ENCODE peak calls at places on chromosomes 7 and 10, in four cellular contexts. One of them, this sample, is unnamed.
A peak's percentile ranks its signal among the peaks of the same experiment; 100 is the strongest.

GRCh38 chr10:86651021-86651471 is 3.3 kb upstream of the OPN4 start:
- DNase-seq in sigmoid colon: peak; percentile 53
- DNase-seq in pancreas: no peak
- DNase-seq in lung: no peak
- DNase-seq in this sample: no peak

GRCh38 chr7:92968502-92968901 is 132.1 kb upstream of the CDK6 start:
- DNase-seq in sigmoid colon: no peak
- DNase-seq in pancreas: no peak
- DNase-seq in lung: no peak
- DNase-seq in this sample: no peak

GRCh38 chr10:33506838-33507661 is 172.6 kb upstream of the NRP1 start:
- DNase-seq in sigmoid colon: no peak
- DNase-seq in pancreas: no peak
- DNase-seq in lung: no peak
- DNase-seq in this sample: no peak

GRCh38 chr7:51222916-51223315 is 93.7 kb downstream of the COBL start:
- DNase-seq in sigmoid colon: peak; percentile 49
- DNase-seq in pancreas: no peak
- DNase-seq in lung: no peak
- DNase-seq in this sample: no peak

GRCh38 chr7:26100940-26101339 is 51.1 kb upstream of the NFE2L3 start:
- DNase-seq in sigmoid colon: no peak
- DNase-seq in pancreas: no peak
- DNase-seq in lung: no peak
- DNase-seq in this sample: no peak

GRCh38 chr10:59865101-59865500 is 41.3 kb downstream of the CCDC6 start:
- DNase-seq in sigmoid colon: no peak
- DNase-seq in pancreas: peak; percentile 61
- DNase-seq in lung: peak; percentile 57
- DNase-seq in this sample: no peak

GRCh38 chr7:142602756-142603155 is 146.5 kb upstream of the PRSS1 start:
- DNase-seq in sigmoid colon: no peak
- DNase-seq in pancreas: no peak
- DNase-seq in lung: no peak
- DNase-seq in this sample: no peak

GRCh38 chr10:2891770-2892124 is 175.6 kb upstream of the PFKP start:
- DNase-seq in sigmoid colon: no peak
- DNase-seq in pancreas: no peak
- DNase-seq in lung: no peak
- DNase-seq in this sample: no peak

GRCh38 chr10:107497024-107497423 is 332.5 kb upstream of the SORCS1 start:
- DNase-seq in sigmoid colon: no peak
- DNase-seq in pancreas: no peak
- DNase-seq in lung: no peak
- DNase-seq in this sample: no peak

GRCh38 chr7:149125189-149125863 is 798 bp downstream of the ZNF425 start:
- DNase-seq in sigmoid colon: peak; percentile 73
- DNase-seq in pancreas: no peak
- DNase-seq in lung: peak; percentile 29
- DNase-seq in this sample: no peak

GRCh38 chr10:123287594-123288247 is 133.5 kb downstream of the BUB3 start:
- DNase-seq in sigmoid colon: no peak
- DNase-seq in pancreas: no peak
- DNase-seq in lung: no peak
- DNase-seq in this sample: no peak

GRCh38 chr7:88218836-88219605 is 817 bp downstream of the SRI start:
- DNase-seq in sigmoid colon: peak; percentile 76
- DNase-seq in pancreas: peak; percentile 72
- DNase-seq in lung: peak; percentile 51
- DNase-seq in this sample: no peak

GRCh38 chr7:43648725-43649406 is 66.0 kb downstream of the STK17A start:
- DNase-seq in sigmoid colon: no peak
- DNase-seq in pancreas: no peak
- DNase-seq in lung: peak; percentile 35
- DNase-seq in this sample: no peak

GRCh38 chr10:132987671-132988571 is 45.6 kb upstream of the CFAP46 start:
- DNase-seq in sigmoid colon: no peak
- DNase-seq in pancreas: no peak
- DNase-seq in lung: no peak
- DNase-seq in this sample: no peak

GRCh38 chr7:75739796-75740672 is 1.3 kb upstream of the HIP1 start:
- DNase-seq in sigmoid colon: no peak
- DNase-seq in pancreas: no peak
- DNase-seq in lung: no peak
- DNase-seq in this sample: no peak

GRCh38 chr7:155269766-155270585 is 27.7 kb upstream of the INSIG1 start:
- DNase-seq in sigmoid colon: no peak
- DNase-seq in pancreas: no peak
- DNase-seq in lung: no peak
- DNase-seq in this sample: no peak

GRCh38 chr10:125157473-125157865 is 2.9 kb downstream of the CTBP2 start:
- DNase-seq in sigmoid colon: peak; percentile 36
- DNase-seq in pancreas: no peak
- DNase-seq in lung: no peak
- DNase-seq in this sample: no peak

GRCh38 chr10:11898033-11898371 is 74.8 kb downstream of the PROSER2 start:
- DNase-seq in sigmoid colon: no peak
- DNase-seq in pancreas: no peak
- DNase-seq in lung: no peak
- DNase-seq in this sample: no peak

GRCh38 chr7:5780801-5781496 is 514 bp downstream of the RNF216 start:
- DNase-seq in sigmoid colon: peak; percentile 76
- DNase-seq in pancreas: peak; percentile 43
- DNase-seq in lung: peak; percentile 36
- DNase-seq in this sample: no peak

GRCh38 chr7:116801092-116801710 is 61.2 kb upstream of the CAPZA2 start:
- DNase-seq in sigmoid colon: no peak
- DNase-seq in pancreas: no peak
- DNase-seq in lung: no peak
- DNase-seq in this sample: no peak

GRCh38 chr10:63421591-63421990 is 44.2 kb downstream of the JMJD1C start:
- DNase-seq in sigmoid colon: no peak
- DNase-seq in pancreas: no peak
- DNase-seq in lung: no peak
- DNase-seq in this sample: no peak

GRCh38 chr10:47332946-47333345 is 10.7 kb downstream of the GDF2 start:
- DNase-seq in sigmoid colon: no peak
- DNase-seq in pancreas: no peak
- DNase-seq in lung: no peak
- DNase-seq in this sample: no peak

GRCh38 chr7:157539521-157539920 is 202.7 kb downstream of the DNAJB6 start:
- DNase-seq in sigmoid colon: peak; percentile 39
- DNase-seq in pancreas: no peak
- DNase-seq in lung: no peak
- DNase-seq in this sample: no peak

GRCh38 chr10:88104213-88104612 is 240.8 kb downstream of the PTEN start:
- DNase-seq in sigmoid colon: no peak
- DNase-seq in pancreas: no peak
- DNase-seq in lung: no peak
- DNase-seq in this sample: no peak

GRCh38 chr7:137342340-137342739 is 1.2 kb downstream of the PTN start:
- DNase-seq in sigmoid colon: no peak
- DNase-seq in pancreas: no peak
- DNase-seq in lung: no peak
- DNase-seq in this sample: no peak

GRCh38 chr7:86961686-86962085 is 97.8 kb downstream of the ELAPOR2 start:
- DNase-seq in sigmoid colon: no peak
- DNase-seq in pancreas: no peak
- DNase-seq in lung: no peak
- DNase-seq in this sample: no peak

GRCh38 chr7:132180481-132180880 is 395.8 kb downstream of the PLXNA4 start:
- DNase-seq in sigmoid colon: peak; percentile 43
- DNase-seq in pancreas: no peak
- DNase-seq in lung: no peak
- DNase-seq in this sample: no peak

GRCh38 chr10:121662945-121663917 is 65.0 kb upstream of the FGFR2 start:
- DNase-seq in sigmoid colon: no peak
- DNase-seq in pancreas: no peak
- DNase-seq in lung: no peak
- DNase-seq in this sample: no peak

GRCh38 chr7:1742555-1743303 is 72.7 kb downstream of the ELFN1 start:
- DNase-seq in sigmoid colon: no peak
- DNase-seq in pancreas: no peak
- DNase-seq in lung: peak; percentile 35
- DNase-seq in this sample: no peak

GRCh38 chr7:13990984-13991790 is 1.7 kb upstream of the ETV1 start:
- DNase-seq in sigmoid colon: peak; percentile 98
- DNase-seq in pancreas: peak; percentile 94
- DNase-seq in lung: peak; percentile 95
- DNase-seq in this sample: peak; percentile 41

GRCh38 chr10:71845410-71846406 is 5.3 kb downstream of the PSAP start:
- DNase-seq in sigmoid colon: no peak
- DNase-seq in pancreas: no peak
- DNase-seq in lung: no peak
- DNase-seq in this sample: no peak

GRCh38 chr10:45354261-45354660 is 19.8 kb upstream of the ALOX5 start:
- DNase-seq in sigmoid colon: peak; percentile 71
- DNase-seq in pancreas: peak; percentile 44
- DNase-seq in lung: peak; percentile 49
- DNase-seq in this sample: no peak
- TF ChIP-seq CTCF in sigmoid colon: no peak
- TF ChIP-seq CTCF in pancreas: no peak
- TF ChIP-seq CTCF in lung: no peak
- TF ChIP-seq CTCF in this sample: no peak

GRCh38 chr10:110918633-110919348 is at the start of gene BBIP1:
- DNase-seq in sigmoid colon: no peak
- DNase-seq in pancreas: no peak
- DNase-seq in lung: no peak
- DNase-seq in this sample: no peak

GRCh38 chr10:110918269-110918632 is 729 bp downstream of the BBIP1 start:
- DNase-seq in sigmoid colon: peak; percentile 98
- DNase-seq in pancreas: peak; percentile 97
- DNase-seq in lung: peak; percentile 96
- DNase-seq in this sample: no peak

GRCh38 chr10:110919971-110920881 is 822 bp downstream of the SHOC2 start:
- DNase-seq in sigmoid colon: peak; percentile 73
- DNase-seq in pancreas: peak; percentile 59
- DNase-seq in lung: peak; percentile 45
- DNase-seq in this sample: no peak

GRCh38 chr10:110916554-110917346 is 2.2 kb downstream of the BBIP1 start:
- DNase-seq in sigmoid colon: no peak
- DNase-seq in pancreas: no peak
- DNase-seq in lung: no peak
- DNase-seq in this sample: no peak

DNA sequence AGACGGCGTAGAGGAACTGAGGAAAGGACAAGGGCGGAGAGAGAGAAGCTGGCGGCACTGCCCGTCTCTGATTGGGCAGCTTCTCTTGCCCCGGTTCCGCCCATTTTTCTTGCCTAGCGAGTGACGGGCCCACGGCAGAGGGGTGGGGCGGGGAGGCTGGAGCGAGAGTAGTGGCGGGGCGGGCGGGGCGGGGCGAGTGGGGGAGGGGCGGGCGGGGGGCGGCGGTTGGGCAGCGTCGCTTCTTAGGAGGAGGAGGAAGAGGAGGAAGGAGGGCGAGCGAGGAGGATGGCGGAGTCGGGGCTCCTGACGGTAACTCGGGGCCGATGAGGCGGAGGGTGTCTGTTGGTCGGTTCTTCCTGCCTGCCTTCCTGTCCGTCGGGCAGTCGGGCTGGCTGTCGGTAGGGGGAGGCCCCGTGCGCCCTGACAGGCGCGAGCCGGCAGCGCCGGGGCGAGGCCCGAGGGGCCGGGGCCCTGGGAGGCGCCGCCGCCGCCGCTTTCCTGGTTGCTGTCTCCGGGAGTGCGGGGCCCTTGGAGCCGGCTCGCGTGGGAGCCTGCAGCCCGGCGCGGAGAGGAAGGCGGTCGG is at the start of gene SHOC2:
- DNase-seq in sigmoid colon: peak; percentile 100
- DNase-seq in pancreas: peak; percentile 100
- DNase-seq in lung: peak; percentile 99
- DNase-seq in this sample: no peak
- TF ChIP-seq CTCF in sigmoid colon: no peak
- TF ChIP-seq CTCF in pancreas: no peak
- TF ChIP-seq CTCF in lung: no peak
- TF ChIP-seq CTCF in this sample: no peak

DNA sequence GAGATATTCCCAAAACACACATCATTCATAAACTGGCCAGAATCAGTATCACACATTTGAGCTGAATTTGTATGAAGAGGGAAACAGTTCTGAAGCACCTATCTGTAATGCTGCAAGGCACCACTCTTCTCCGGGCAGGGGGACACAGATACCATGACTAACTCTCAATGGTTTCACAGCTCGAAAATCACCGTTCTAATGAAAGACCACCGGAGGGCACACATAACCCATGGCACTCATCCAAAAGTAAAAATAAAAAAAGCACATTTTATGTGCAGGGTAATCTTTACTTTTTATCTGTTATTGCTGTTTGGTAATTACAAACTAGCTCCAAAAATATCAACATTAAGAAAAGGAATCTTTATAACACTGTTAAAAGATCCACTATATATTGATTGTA is 137.5 kb downstream of the PARD3 start:
- DNase-seq in sigmoid colon: no peak
- DNase-seq in pancreas: no peak
- DNase-seq in lung: no peak
- DNase-seq in this sample: no peak
- TF ChIP-seq CTCF in sigmoid colon: no peak
- TF ChIP-seq CTCF in pancreas: no peak
- TF ChIP-seq CTCF in lung: no peak
- TF ChIP-seq CTCF in this sample: peak; percentile 21

GRCh38 chr10:30270247-30270646 is 78.8 kb downstream of the MTPAP start:
- DNase-seq in sigmoid colon: no peak
- DNase-seq in pancreas: no peak
- DNase-seq in lung: no peak
- DNase-seq in this sample: no peak
- TF ChIP-seq CTCF in sigmoid colon: no peak
- TF ChIP-seq CTCF in pancreas: no peak
- TF ChIP-seq CTCF in lung: no peak
- TF ChIP-seq CTCF in this sample: peak; percentile 2

DNA sequence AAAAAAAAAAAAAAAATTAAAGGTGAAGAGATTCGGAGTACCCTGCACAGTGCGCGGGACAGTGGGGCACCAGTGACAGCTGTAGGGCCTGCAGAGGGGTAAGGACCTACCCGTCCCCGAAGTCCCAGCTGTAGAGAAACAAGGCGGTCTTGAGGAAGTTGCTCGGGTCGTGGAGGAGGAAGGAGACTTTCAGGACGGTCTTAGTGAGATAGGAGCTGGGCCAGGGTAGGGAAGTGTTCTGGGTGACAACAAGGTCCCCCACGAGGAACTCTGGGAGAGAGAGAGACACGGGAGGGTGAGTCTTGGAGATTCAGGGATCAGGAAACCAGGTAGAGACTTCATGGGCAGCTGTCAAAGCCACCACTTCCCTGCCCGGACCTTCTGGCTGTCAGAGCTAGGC is 9.7 kb downstream of the TMEM130 start:
- DNase-seq in sigmoid colon: no peak
- DNase-seq in pancreas: no peak
- DNase-seq in lung: no peak
- DNase-seq in this sample: no peak
- TF ChIP-seq CTCF in sigmoid colon: no peak
- TF ChIP-seq CTCF in pancreas: no peak
- TF ChIP-seq CTCF in lung: no peak
- TF ChIP-seq CTCF in this sample: no peak